ENCODE peak calls at places on chromosomes 16 and 17, in eight cellular contexts. R is activated CD8-positive, alpha-beta memory T cell treated with anti-CD3 and anti-CD28 coated beads for 4 hours; O is GM20000; Y is H54; P is mucosa of descending colon; B is stimulated activated CD4-positive, alpha-beta T cell treated with anti-CD3 and anti-CD28 coated beads, Interleukin-4, amount 100 ng/mL, for 4 hours; K is neural progenitor cell; Z is activated CD4-positive, alpha-beta memory T cell treated with anti-CD3 and anti-CD28 coated beads, Interleukin-2, amount 10 ng/mL, durations not matched to agents 7 days and 5 days. L is an unnamed sample.

GRCh38 chr17:46089389-46089965 is 90.4 kb downstream of the STH start:
- DNase-seq in Z (no peak), K (no peak), R (no peak), P (no peak), B (no peak), O (no peak), Y (no peak), L (no peak)

GRCh38 chr17:62692721-62693431 is 65.4 kb downstream of the MRC2 start:
- DNase-seq in Z (no peak), B (no peak), K (peak), P (no peak), R (no peak), O (peak), Y (peak), L (no peak)

GRCh38 chr16:18784917-18785623 is 5.1 kb downstream of the RPS15A start:
- DNase-seq in K (no peak), O (no peak), R (no peak), P (no peak), Z (no peak), Y (no peak), B (no peak), L (no peak)

GRCh38 chr16:70331588-70332358 is 14.9 kb upstream of the DDX19A start:
- DNase-seq in P (no peak), B (no peak), R (no peak), O (no peak), K (peak), Z (peak), Y (no peak), L (no peak)

GRCh38 chr17:15287533-15288267 is 22.6 kb upstream of the PMP22 start:
- DNase-seq in R (no peak), K (no peak), P (no peak), B (no peak), Z (no peak), O (no peak), Y (no peak), L (no peak)

GRCh38 chr17:63819585-63820537 is 7.4 kb upstream of the PSMC5 start:
- DNase-seq in R (no peak), K (no peak), O (no peak), B (no peak), Y (no peak), P (no peak), Z (no peak), L (no peak)

GRCh38 chr16:87202346-87202745 is 114.8 kb downstream of the C16orf95 start:
- DNase-seq in P (no peak), R (no peak), Y (no peak), K (no peak), B (no peak), O (no peak), Z (no peak), L (no peak)

GRCh38 chr17:81556175-81556691 is 4.1 kb upstream of the FAAP100 start:
- DNase-seq in R (no peak), P (no peak), B (no peak), K (no peak), O (no peak), Y (no peak), Z (no peak), L (no peak)

GRCh38 chr17:75271233-75271954 is 363 bp upstream of the MIF4GD start:
- DNase-seq in K (peak), Y (peak), R (peak), Z (peak), P (peak), B (peak), O (peak), L (peak)

L was measured in AML-193.